ENCODE peak calls at places on chromosomes 4 and X, in four cellular contexts. V, I, W and T are unnamed samples.

GRCh38 chr4:166386491-166387367 is 513.7 kb downstream of the TLL1 start:
- DNase-seq in I (no peak), W (no peak), V (no peak), T (no peak)

GRCh38 chrX:72572248-72573157 is at the start of gene HDAC8:
- DNase-seq in W (peak), V (peak), I (peak), T (peak)

GRCh38 chrX:47187106-47187677 is 6.4 kb upstream of the UBA1 start:
- DNase-seq in I (no peak), V (no peak), W (no peak), T (no peak)

GRCh38 chrX:74535633-74536141 is 78.7 kb downstream of the RLIM start:
- DNase-seq in I (peak), W (peak), V (no peak), T (no peak)

GRCh38 chrX:100591256-100592051 is 6.7 kb downstream of the TNMD start:
- DNase-seq in V (no peak), I (no peak), W (peak), T (no peak)

GRCh38 chrX:48516987-48517386 is 4.6 kb upstream of the EBP start:
- DNase-seq in I (no peak), W (no peak), V (no peak), T (no peak)

GRCh38 chr4:5839751-5840674 is 52.9 kb downstream of the CRMP1 start:
- DNase-seq in V (no peak), W (no peak), I (no peak), T (no peak)

GRCh38 chr4:168999836-169000235 is 10.2 kb downstream of the CBR4 start:
- DNase-seq in V (no peak), I (no peak), W (no peak), T (no peak)

GRCh38 chrX:68748030-68748429 is 80.8 kb upstream of the EFNB1 start:
- DNase-seq in W (no peak), V (no peak), I (no peak), T (no peak)

GRCh38 chr4:127533028-127533700 is 99.6 kb upstream of the INTU start:
- DNase-seq in W (no peak), V (no peak), I (no peak), T (no peak)

GRCh38 chr4:188780686-188781085 is 641.4 kb downstream of the TRIML1 start:
- DNase-seq in V (no peak), I (no peak), W (no peak), T (no peak)

GRCh38 chrX:39576081-39576701 is 521.6 kb downstream of the BCOR start:
- DNase-seq in W (no peak), V (no peak), I (no peak), T (no peak)

GRCh38 chrX:133655262-133655913 is 240.1 kb upstream of the GPC4 start:
- DNase-seq in W (no peak), V (no peak), I (no peak), T (no peak)

GRCh38 chr4:1403591-1404572 is 2.4 kb downstream of the NKX1-1 start:
- DNase-seq in W (no peak), I (no peak), V (no peak), T (no peak)

DNA sequence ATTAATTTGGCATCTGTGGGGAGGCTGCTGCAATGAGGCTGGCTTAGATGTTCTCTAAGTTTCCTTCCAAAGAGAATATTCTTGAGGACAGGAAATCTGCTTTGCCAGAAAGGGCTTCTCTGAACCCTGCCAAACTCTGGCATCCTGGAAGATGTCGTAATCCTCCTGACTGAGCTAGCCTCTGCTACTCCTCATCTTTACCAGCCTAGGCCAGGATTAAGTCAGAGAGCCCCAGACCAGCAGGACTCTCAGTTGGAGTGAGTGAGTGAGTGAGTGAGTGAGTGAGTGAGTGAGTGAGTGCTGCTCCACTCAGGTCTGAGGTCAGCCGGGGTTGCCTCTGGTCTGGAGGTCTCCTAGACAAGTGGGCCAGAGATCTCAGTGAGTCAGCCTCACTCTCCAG is 104.9 kb upstream of the SOD3 start:
- DNase-seq in W (no peak), V (no peak), I (no peak), T (no peak)
- TF ChIP-seq TCF7L2 in W (no peak), V (no peak), I (no peak), T (no peak)

GRCh38 chr4:89021678-89022077 is 35.3 kb downstream of the FAM13A start:
- DNase-seq in V (no peak), I (peak), W (no peak), T (no peak)
- TF ChIP-seq SIN3A in V (no peak), I (no peak), W (no peak), T (no peak)

DNA sequence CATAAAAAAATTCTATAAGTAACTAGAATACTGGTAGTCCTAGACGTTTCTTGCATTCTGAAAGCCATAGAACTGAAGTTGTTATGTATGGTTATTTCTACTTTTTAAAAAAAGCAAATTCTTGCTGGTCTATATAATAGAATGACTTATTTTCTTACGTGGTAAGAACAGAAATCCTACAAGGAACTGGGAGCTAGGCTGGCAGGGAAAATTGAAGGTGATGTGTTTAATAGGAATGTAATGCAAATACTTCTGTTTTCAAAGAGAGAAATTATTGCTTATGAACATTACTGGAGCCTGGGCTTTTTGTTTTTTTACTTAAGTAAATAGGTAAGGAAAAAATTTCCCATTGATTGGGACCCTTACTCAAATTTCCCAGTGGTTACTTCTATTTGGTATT is 8.9 kb downstream of the CCNA2 start:
- DNase-seq in W (no peak), V (no peak), I (no peak), T (no peak)
- TF ChIP-seq TCF7L2 in W (no peak), V (no peak), I (no peak), T (no peak)

GRCh38 chrX:41352329-41352801 is 18.4 kb downstream of the DDX3X start:
- DNase-seq in W (no peak), V (no peak), I (no peak), T (no peak)

GRCh38 chrX:41350150-41350975 is 16.4 kb downstream of the DDX3X start:
- DNase-seq in V (no peak), W (no peak), I (no peak), T (no peak)

GRCh38 chrX:41353964-41354363 is 20.0 kb downstream of the DDX3X start:
- DNase-seq in V (no peak), W (no peak), I (no peak), T (no peak)

GRCh38 chrX:41350976-41351569 is 17.1 kb downstream of the DDX3X start:
- DNase-seq in W (no peak), V (no peak), I (no peak), T (no peak)

GRCh38 chrX:41351923-41352322 is 18.0 kb downstream of the DDX3X start:
- DNase-seq in W (no peak), V (no peak), I (no peak), T (no peak)
- TF ChIP-seq SIN3A in W (no peak), V (no peak), I (no peak), T (no peak)